ENCODE peak calls at places on chromosomes 2 and 18, in five cellular contexts. F, O, M, S and Y are unnamed samples.
A peak's percentile ranks its signal among the peaks of the same experiment; 100 is the strongest.

GRCh38 chr2:11123856-11124759 is 31.2 kb upstream of the SLC66A3 start:
- DNase-seq in F (peak; percentile 74), O (peak; percentile 85), M (peak; percentile 79), S (peak; percentile 91), Y (no peak)

GRCh38 chr2:203580846-203581245 is 45.7 kb upstream of the RAPH1 start:
- DNase-seq in F (no peak), O (no peak), M (no peak), S (no peak), Y (no peak)

GRCh38 chr18:33820517-33821368 is 242.7 kb downstream of the ASXL3 start:
- DNase-seq in F (no peak), O (peak; percentile 67), M (peak; percentile 24), S (peak; percentile 46), Y (no peak)

GRCh38 chr2:112883669-112884068 is 27.3 kb upstream of the IL37 start:
- DNase-seq in F (no peak), O (no peak), M (no peak), S (no peak), Y (no peak)

GRCh38 chr2:953975-954686 is 3.5 kb downstream of the SNTG2 start:
- DNase-seq in F (no peak), O (peak; percentile 57), M (no peak), S (no peak), Y (no peak)

GRCh38 chr2:96642564-96643350 is at the start of gene FER1L5:
- DNase-seq in F (peak; percentile 27), O (no peak), M (peak; percentile 52), S (peak; percentile 96), Y (no peak)

GRCh38 chr18:80245781-80246655 is 1.3 kb downstream of the PARD6G start:
- DNase-seq in F (no peak), O (peak; percentile 80), M (peak; percentile 15), S (peak; percentile 77), Y (peak; percentile 69)

GRCh38 chr2:58512878-58513277 is 271.8 kb upstream of the FANCL start:
- DNase-seq in F (no peak), O (no peak), M (no peak), S (peak; percentile 44), Y (no peak)

GRCh38 chr2:184769038-184769437 is 170.7 kb downstream of the ZNF804A start:
- DNase-seq in F (no peak), O (no peak), M (no peak), S (no peak), Y (no peak)

GRCh38 chr2:66555511-66556324 is 120.8 kb downstream of the MEIS1 start:
- DNase-seq in F (no peak), O (no peak), M (peak; percentile 30), S (no peak), Y (no peak)

GRCh38 chr2:128076461-128077106 is 14.4 kb upstream of the UGGT1 start:
- DNase-seq in F (no peak), O (no peak), M (no peak), S (no peak), Y (no peak)

GRCh38 chr2:133200684-133201421 is 367.4 kb downstream of the NCKAP5 start:
- DNase-seq in F (no peak), O (no peak), M (no peak), S (no peak), Y (no peak)

GRCh38 chr2:180707867-180708205 is 272.6 kb upstream of the UBE2E3 start:
- DNase-seq in F (no peak), O (no peak), M (no peak), S (no peak), Y (no peak)

GRCh38 chr18:58871514-58872490 is 7.1 kb downstream of the ZNF532 start:
- DNase-seq in F (no peak), O (no peak), M (no peak), S (no peak), Y (no peak)

GRCh38 chr2:239230318-239231052 is 170.3 kb downstream of the HDAC4 start:
- DNase-seq in F (no peak), O (peak; percentile 88), M (peak; percentile 19), S (no peak), Y (peak; percentile 72)

GRCh38 chr2:119435953-119436297 is 4.3 kb downstream of the TMEM37 start:
- DNase-seq in F (no peak), O (no peak), M (no peak), S (no peak), Y (no peak)

GRCh38 chr2:2846379-2847130 is 515.5 kb upstream of the MYT1L start:
- DNase-seq in F (no peak), O (no peak), M (peak; percentile 86), S (no peak), Y (no peak)

GRCh38 chr2:38108907-38109731 is 33.2 kb upstream of the CYP1B1 start:
- DNase-seq in F (no peak), O (no peak), M (no peak), S (no peak), Y (no peak)

GRCh38 chr2:40371525-40372277 is 80.2 kb downstream of the SLC8A1 start:
- DNase-seq in F (no peak), O (no peak), M (no peak), S (peak; percentile 57), Y (no peak)

GRCh38 chr2:2671826-2672225 is 340.8 kb upstream of the MYT1L start:
- DNase-seq in F (no peak), O (no peak), M (no peak), S (no peak), Y (no peak)

GRCh38 chr2:144151877-144152276 is 368.0 kb downstream of the ZEB2 start:
- DNase-seq in F (peak; percentile 16), O (no peak), M (no peak), S (no peak), Y (no peak)

GRCh38 chr2:241767464-241768250 is 9.0 kb upstream of the GAL3ST2 start:
- DNase-seq in F (no peak), O (peak; percentile 76), M (peak; percentile 8), S (no peak), Y (peak; percentile 69)

GRCh38 chr18:6729247-6730091 is at the start of gene ARHGAP28:
- DNase-seq in F (peak; percentile 91), O (peak; percentile 90), M (peak; percentile 86), S (peak; percentile 86), Y (no peak)

GRCh38 chr2:221211653-221212052 is 360.5 kb downstream of the EPHA4 start:
- DNase-seq in F (no peak), O (no peak), M (no peak), S (no peak), Y (no peak)

GRCh38 chr2:215931256-215931903 is 82.0 kb downstream of the MREG start:
- DNase-seq in F (peak; percentile 50), O (no peak), M (peak; percentile 81), S (peak; percentile 89), Y (no peak)
- H3K4me3 ChIP-seq in F (no peak overlapping the region), O (no peak overlapping the region), M (no peak overlapping the region), S (no peak overlapping the region), Y (peak overlapping the region; percentile 31)

GRCh38 chr2:134917958-134918517 is 584 bp upstream of the CCNT2 start:
- DNase-seq in F (no peak), O (peak; percentile 96), M (no peak), S (no peak), Y (no peak)

GRCh38 chr2:134924912-134925311 is 6.3 kb downstream of the CCNT2 start:
- DNase-seq in F (no peak), O (no peak), M (no peak), S (no peak), Y (no peak)

GRCh38 chr2:134918518-134919359 is at the start of gene CCNT2:
- DNase-seq in F (peak; percentile 99), O (peak; percentile 100), M (peak; percentile 98), S (peak; percentile 99), Y (peak; percentile 100)

GRCh38 chr2:134917219-134917957 is 1.2 kb upstream of the CCNT2 start:
- DNase-seq in F (no peak), O (peak; percentile 65), M (peak; percentile 33), S (peak; percentile 12), Y (peak; percentile 75)

DNA sequence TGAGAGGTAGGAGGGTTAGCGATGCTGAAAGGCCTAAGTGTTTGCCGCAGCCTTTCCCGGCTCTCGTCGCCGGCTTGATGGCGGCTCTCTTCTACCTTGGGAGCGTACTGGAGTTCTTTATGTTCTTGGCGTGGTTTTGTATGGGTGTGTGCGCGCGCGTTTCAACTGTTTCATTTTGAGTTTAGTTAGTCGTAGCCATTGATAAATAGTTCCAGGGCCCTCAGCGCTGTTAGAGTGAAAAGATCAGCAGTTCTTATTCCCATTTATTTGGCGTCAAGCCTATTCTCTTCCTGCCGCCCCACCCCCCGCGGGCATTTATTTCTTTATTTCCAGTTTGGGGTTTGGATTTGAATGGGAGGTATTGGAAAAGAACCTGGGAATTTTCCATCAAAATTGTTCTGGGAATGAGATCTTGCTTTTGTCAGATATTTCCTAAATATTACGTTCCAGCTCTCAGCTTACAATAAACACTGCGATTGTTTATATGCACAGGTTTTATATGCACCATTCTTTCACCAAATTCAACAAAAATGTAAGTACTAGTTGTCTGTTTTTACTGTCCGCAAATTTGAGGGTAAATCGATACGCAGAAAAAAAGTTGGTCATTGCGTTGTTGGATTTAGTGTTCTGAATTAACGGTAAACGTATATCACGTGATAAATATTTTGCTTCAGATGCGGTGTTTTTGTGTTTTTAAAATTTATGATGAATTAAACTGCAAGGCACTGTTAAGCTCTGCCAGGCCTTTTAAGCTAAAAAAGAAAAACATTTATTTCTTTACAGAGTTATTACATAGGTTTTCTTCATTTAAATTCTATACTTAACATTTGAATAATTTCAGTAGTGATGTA is 963 bp downstream of the CCNT2 start:
- DNase-seq in F (no peak), O (no peak), M (peak; percentile 69), S (no peak), Y (no peak)
- H3K27ac ChIP-seq in F (peak overlapping the region; percentile 95), O (peak overlapping the region; percentile 98), M (peak overlapping the region; percentile 98), S (peak overlapping the region; percentile 99), Y (peak overlapping the region; percentile 97)

DNA sequence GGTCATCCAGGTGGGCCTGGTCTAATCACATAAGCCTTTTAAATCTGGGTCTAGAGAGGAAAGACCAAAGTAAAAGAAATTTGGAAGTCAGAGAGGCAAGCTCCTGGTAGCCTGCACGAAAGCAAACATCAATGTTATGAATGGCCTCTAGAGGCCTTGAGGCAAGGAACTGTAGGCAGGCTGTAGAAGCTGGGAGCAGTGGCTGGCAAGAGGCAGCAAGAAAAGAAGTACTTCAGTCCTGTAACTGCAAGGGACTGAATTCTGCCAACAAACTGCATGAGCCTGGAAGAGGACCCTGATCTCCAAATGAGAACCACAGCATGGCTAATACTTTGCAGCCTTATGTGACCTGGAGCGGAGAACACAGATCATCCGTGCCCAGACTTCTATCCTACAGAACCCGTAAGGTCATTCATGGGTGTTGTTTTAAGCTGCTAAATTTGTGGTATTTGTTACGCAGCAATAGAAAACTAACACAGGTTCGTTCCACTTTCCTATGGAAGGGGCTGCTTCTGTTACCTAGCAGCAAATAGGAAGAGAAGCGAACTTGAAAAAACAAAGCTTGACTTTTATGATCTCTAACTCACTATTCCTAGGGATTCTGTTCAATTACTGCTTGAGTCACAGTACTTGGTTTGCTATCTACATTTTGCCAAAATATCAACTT is 1.2 kb downstream of the IMMT start:
- DNase-seq in F (no peak), O (no peak), M (no peak), S (peak; percentile 28), Y (no peak)
- TF ChIP-seq CTCF in F (peak; percentile 22), O (no peak), M (no peak), S (no peak), Y (no peak)

GRCh38 chr18:11146947-11147345 is 2.4 kb downstream of the PIEZO2 start:
- DNase-seq in F (no peak), O (no peak), M (no peak), S (peak; percentile 24), Y (no peak)
- H3K4me3 ChIP-seq in F (no peak overlapping the region), O (peak overlapping the region; percentile 40), M (no peak overlapping the region), S (peak overlapping the region; percentile 65), Y (peak overlapping the region; percentile 21)

GRCh38 chr18:55856679-55857078 is 268.7 kb upstream of the TCF4 start:
- DNase-seq in F (no peak), O (no peak), M (no peak), S (no peak), Y (no peak)
- H3K27ac ChIP-seq in F (no peak overlapping the region), O (no peak overlapping the region), M (no peak overlapping the region), S (peak overlapping the region; percentile 68), Y (no peak overlapping the region)

GRCh38 chr2:121094845-121095244 is 190.2 kb downstream of the TFCP2L1 start:
- DNase-seq in F (no peak), O (no peak), M (no peak), S (no peak), Y (no peak)
- TF ChIP-seq CTCF in F (no peak), O (no peak), M (no peak), S (no peak), Y (no peak)